ENCODE peak calls at places on chromosomes 5 and 9, in eight cellular contexts. B is effector CD4-positive, alpha-beta T cell; Y is occipital lobe; X is A549; L is neuronal stem cell; O is fibroblast of pulmonary artery; Z is lung; E is body of pancreas. M is an unnamed sample.

GRCh38 chr5:17167171-17167891 is 50.1 kb upstream of the BASP1 start:
- DNase-seq in B (no peak), Y (no peak), X (no peak), L (no peak), O (no peak), Z (no peak), E (no peak), M (no peak)

GRCh38 chr5:95935553-95936100 is 26.0 kb downstream of the ELL2 start:
- DNase-seq in B (no peak), Y (no peak), X (no peak), L (no peak), O (no peak), Z (no peak), E (no peak), M (no peak)

GRCh38 chr9:18746631-18747030 is 272.7 kb downstream of the ADAMTSL1 start:
- DNase-seq in B (no peak), Y (no peak), X (no peak), L (peak), O (no peak), Z (no peak), E (no peak), M (no peak)

GRCh38 chr5:173412566-173412965 is 84.4 kb upstream of the STC2 start:
- DNase-seq in B (no peak), Y (no peak), X (no peak), L (no peak), O (no peak), Z (no peak), E (no peak), M (no peak)

GRCh38 chr9:137136926-137137607 is 1.9 kb upstream of the GRIN1 start:
- DNase-seq in B (no peak), Y (no peak), X (no peak), L (no peak), O (no peak), Z (no peak), E (no peak), M (no peak)

GRCh38 chr5:138819065-138819464 is 56.1 kb downstream of the LRRTM2 start:
- DNase-seq in B (no peak), Y (peak), X (no peak), L (no peak), O (no peak), Z (no peak), E (no peak), M (no peak)

GRCh38 chr9:72577212-72577753 is 55.9 kb downstream of the TMC1 start:
- DNase-seq in B (no peak), Y (no peak), X (peak), L (no peak), O (peak), Z (no peak), E (no peak), M (peak)

GRCh38 chr5:24065786-24066185 is 558.4 kb downstream of the PRDM9 start:
- DNase-seq in B (no peak), Y (no peak), X (no peak), L (no peak), O (no peak), Z (no peak), E (no peak), M (no peak)

GRCh38 chr5:14720236-14720923 is 55.9 kb downstream of the OTULIN start:
- DNase-seq in B (no peak), Y (no peak), X (no peak), L (no peak), O (peak), Z (no peak), E (no peak), M (no peak)

GRCh38 chr5:76413746-76414145 is 10.7 kb downstream of the IQGAP2 start:
- DNase-seq in B (no peak), Y (no peak), X (no peak), L (no peak), O (no peak), Z (no peak), E (no peak), M (no peak)

GRCh38 chr5:58683567-58683966 is 100.7 kb downstream of the RAB3C start:
- DNase-seq in B (no peak), Y (no peak), X (no peak), L (no peak), O (no peak), Z (no peak), E (no peak), M (no peak)

GRCh38 chr9:78006734-78007133 is 24.9 kb downstream of the GNAQ start:
- DNase-seq in B (no peak), Y (no peak), X (no peak), L (no peak), O (no peak), Z (no peak), E (no peak), M (no peak)

GRCh38 chr5:2747372-2748179 is 3.9 kb downstream of the IRX2 start:
- DNase-seq in B (no peak), Y (no peak), X (no peak), L (no peak), O (no peak), Z (peak), E (no peak), M (no peak)

GRCh38 chr5:36630201-36630968 is 24.0 kb downstream of the SLC1A3 start:
- DNase-seq in B (no peak), Y (no peak), X (no peak), L (no peak), O (peak), Z (no peak), E (no peak), M (no peak)

GRCh38 chr5:61673007-61673735 is 341.1 kb downstream of the ZSWIM6 start:
- DNase-seq in B (no peak), Y (no peak), X (no peak), L (peak), O (peak), Z (no peak), E (no peak), M (peak)

GRCh38 chr5:149371296-149371962 is 7.7 kb downstream of the IL17B start:
- DNase-seq in B (peak), Y (no peak), X (peak), L (peak), O (peak), Z (peak), E (peak), M (no peak)

GRCh38 chr5:143435207-143435657 is 31.7 kb upstream of the NR3C1 start:
- DNase-seq in B (no peak), Y (no peak), X (no peak), L (no peak), O (peak), Z (peak), E (no peak), M (no peak)

GRCh38 chr5:38923661-38924451 is 78.0 kb downstream of the OSMR start:
- DNase-seq in B (no peak), Y (no peak), X (no peak), L (no peak), O (peak), Z (no peak), E (no peak), M (peak)

GRCh38 chr9:103364753-103365152 is 369.6 kb downstream of the CYLC2 start:
- DNase-seq in B (no peak), Y (no peak), X (no peak), L (no peak), O (peak), Z (no peak), E (no peak), M (no peak)

GRCh38 chr9:112751059-112751795 is 667 bp downstream of the SNX30 start:
- DNase-seq in B (peak), Y (peak), X (peak), L (peak), O (peak), Z (peak), E (peak), M (no peak)

GRCh38 chr9:93128011-93128714 is 5.9 kb downstream of the NINJ1 start:
- DNase-seq in B (no peak), Y (no peak), X (no peak), L (no peak), O (no peak), Z (no peak), E (no peak), M (no peak)

GRCh38 chr5:98735806-98736507 is 37.5 kb upstream of the RGMB start:
- DNase-seq in B (no peak), Y (no peak), X (no peak), L (no peak), O (peak), Z (no peak), E (no peak), M (peak)

GRCh38 chr5:82312373-82312856 is 34.3 kb upstream of the RPS23 start:
- DNase-seq in B (peak), Y (peak), X (peak), L (peak), O (peak), Z (peak), E (peak), M (no peak)

GRCh38 chr9:122180633-122181032 is 20.9 kb downstream of the MORN5 start:
- DNase-seq in B (no peak), Y (no peak), X (peak), L (no peak), O (peak), Z (no peak), E (no peak), M (peak)

GRCh38 chr9:72476617-72477375 is 44.6 kb upstream of the TMC1 start:
- DNase-seq in B (no peak), Y (no peak), X (peak), L (no peak), O (peak), Z (no peak), E (no peak), M (no peak)

GRCh38 chr5:143031781-143032724 is 261.9 kb downstream of the ARHGAP26 start:
- DNase-seq in B (no peak), Y (no peak), X (no peak), L (no peak), O (no peak), Z (no peak), E (no peak), M (no peak)

GRCh38 chr9:128007566-128008138 is 26.9 kb upstream of the EEIG1 start:
- DNase-seq in B (peak), Y (no peak), X (no peak), L (no peak), O (peak), Z (peak), E (no peak), M (no peak)

GRCh38 chr5:31707294-31707693 is 68.4 kb downstream of the PDZD2 start:
- DNase-seq in B (no peak), Y (no peak), X (no peak), L (no peak), O (no peak), Z (no peak), E (no peak), M (no peak)

GRCh38 chr5:154857091-154857533 is 1.3 kb upstream of the CNOT8 start:
- DNase-seq in B (peak), Y (no peak), X (peak), L (no peak), O (no peak), Z (no peak), E (no peak), M (no peak)

GRCh38 chr9:127877566-127877998 is at the start of gene AK1:
- DNase-seq in B (no peak), Y (peak), X (no peak), L (peak), O (peak), Z (peak), E (peak), M (no peak)

GRCh38 chr9:129910628-129911567 is 75.6 kb downstream of the USP20 start:
- DNase-seq in B (no peak), Y (no peak), X (peak), L (no peak), O (peak), Z (no peak), E (no peak), M (peak)

GRCh38 chr9:2727966-2728613 is 10.8 kb downstream of the KCNV2 start:
- DNase-seq in B (no peak), Y (no peak), X (no peak), L (no peak), O (peak), Z (no peak), E (peak), M (no peak)

GRCh38 chr5:76590027-76590426 is 33.2 kb downstream of the F2RL2 start:
- DNase-seq in B (no peak), Y (no peak), X (no peak), L (no peak), O (no peak), Z (no peak), E (no peak), M (no peak)

GRCh38 chr9:95100071-95100627 is 217.4 kb downstream of the FANCC start:
- DNase-seq in B (no peak), Y (no peak), X (no peak), L (no peak), O (no peak), Z (no peak), E (no peak), M (no peak)

GRCh38 chr9:97384406-97385262 is 27.3 kb upstream of the TDRD7 start:
- DNase-seq in B (no peak), Y (no peak), X (no peak), L (no peak), O (no peak), Z (no peak), E (no peak), M (no peak)

GRCh38 chr5:168364738-168365550 is 73.5 kb downstream of the WWC1 start:
- DNase-seq in B (no peak), Y (no peak), X (no peak), L (no peak), O (peak), Z (peak), E (no peak), M (peak)

GRCh38 chr9:71955300-71955915 is 44.0 kb downstream of the C9orf85 start:
- DNase-seq in B (no peak), Y (no peak), X (no peak), L (no peak), O (no peak), Z (no peak), E (no peak), M (no peak)

GRCh38 chr9:16119861-16120641 is 567.2 kb downstream of the CCDC171 start:
- DNase-seq in B (no peak), Y (no peak), X (no peak), L (no peak), O (peak), Z (no peak), E (no peak), M (no peak)

GRCh38 chr9:101315129-101315459 is 69.7 kb downstream of the BAAT start:
- DNase-seq in B (no peak), Y (no peak), X (no peak), L (no peak), O (no peak), Z (no peak), E (no peak), M (no peak)

M was measured in AG09309.